ENCODE peak calls at places on chromosome 21, in four cellular contexts. M is cardiac muscle cell, T is PC-9, I is uterus. H is an unnamed sample.

GRCh38 chr21:31555741-31556191 is 103.7 kb upstream of the SOD1 start:
- DNase-seq in M (no peak), T (no peak), I (no peak), H (no peak)

GRCh38 chr21:32307706-32308105 is 9.1 kb downstream of the MRAP start:
- DNase-seq in M (no peak), T (no peak), I (no peak), H (no peak)

GRCh38 chr21:31596055-31596454 is 63.4 kb upstream of the SOD1 start:
- DNase-seq in M (no peak), T (no peak), I (no peak), H (no peak)

GRCh38 chr21:29224006-29224405 is 74.7 kb upstream of the BACH1 start:
- DNase-seq in M (no peak), T (no peak), I (no peak), H (no peak)

GRCh38 chr21:30289414-30289813 is at the start of gene KRTAP25-1:
- DNase-seq in M (no peak), T (no peak), I (no peak), H (no peak)

GRCh38 chr21:29125979-29126378 is 4.5 kb upstream of the MAP3K7CL start:
- DNase-seq in M (no peak), T (no peak), I (no peak), H (no peak)

GRCh38 chr21:17711896-17712295 is 99.2 kb upstream of the BTG3 start:
- DNase-seq in M (no peak), T (no peak), I (no peak), H (no peak)

GRCh38 chr21:37357691-37358090 is 8.9 kb upstream of the DYRK1A start:
- DNase-seq in M (no peak), T (peak), I (no peak), H (no peak)

GRCh38 chr21:15272591-15272990 is 207.8 kb upstream of the NRIP1 start:
- DNase-seq in M (no peak), T (peak), I (no peak), H (no peak)

GRCh38 chr21:17738171-17738953 is 80.8 kb downstream of the C21orf91 start:
- DNase-seq in M (no peak), T (no peak), I (no peak), H (no peak)

GRCh38 chr21:27647921-27648320 is 681.0 kb upstream of the ADAMTS5 start:
- DNase-seq in M (no peak), T (no peak), I (no peak), H (no peak)

GRCh38 chr21:17901458-17902092 is 82.4 kb upstream of the C21orf91 start:
- DNase-seq in M (no peak), T (no peak), I (no peak), H (no peak)

GRCh38 chr21:17051054-17051453 is 461.8 kb upstream of the CXADR start:
- DNase-seq in M (peak), T (no peak), I (no peak), H (no peak)

GRCh38 chr21:27807596-27807995 is 840.7 kb upstream of the ADAMTS5 start:
- DNase-seq in M (no peak), T (no peak), I (peak), H (no peak)

GRCh38 chr21:14383596-14384210 is 757 bp upstream of the HSPA13 start:
- DNase-seq in M (no peak), T (no peak), I (no peak), H (no peak)

GRCh38 chr21:21279193-21279901 is 281.1 kb downstream of the NCAM2 start:
- DNase-seq in M (no peak), T (no peak), I (no peak), H (no peak)

GRCh38 chr21:18340387-18340942 is 63.1 kb downstream of the TMPRSS15 start:
- DNase-seq in M (no peak), T (no peak), I (no peak), H (no peak)

GRCh38 chr21:32226444-32226843 is 52.4 kb downstream of the MIS18A start:
- DNase-seq in M (no peak), T (no peak), I (no peak), H (no peak)

GRCh38 chr21:31557421-31557955 is 102.0 kb upstream of the SOD1 start:
- DNase-seq in M (peak), T (peak), I (no peak), H (no peak)

GRCh38 chr21:28615276-28615675 is 377.4 kb downstream of the LTN1 start:
- DNase-seq in M (no peak), T (no peak), I (no peak), H (no peak)

GRCh38 chr21:32335601-32336575 is 37.2 kb downstream of the MRAP start:
- DNase-seq in M (no peak), T (no peak), I (no peak), H (peak)

GRCh38 chr21:29521872-29522271 is 223.2 kb downstream of the BACH1 start:
- DNase-seq in M (no peak), T (no peak), I (no peak), H (no peak)

GRCh38 chr21:17552410-17552809 is 39.6 kb downstream of the CXADR start:
- DNase-seq in M (no peak), T (no peak), I (no peak), H (no peak)

GRCh38 chr21:22225299-22225698 is 1227.1 kb downstream of the NCAM2 start:
- DNase-seq in M (no peak), T (no peak), I (no peak), H (no peak)

GRCh38 chr21:28742527-28742926 is 250.2 kb downstream of the LTN1 start:
- DNase-seq in M (no peak), T (no peak), I (no peak), H (no peak)

GRCh38 chr21:17679002-17679600 is 66.4 kb upstream of the BTG3 start:
- DNase-seq in M (peak), T (no peak), I (no peak), H (no peak)

GRCh38 chr21:15311510-15311909 is 246.7 kb upstream of the NRIP1 start:
- DNase-seq in M (no peak), T (no peak), I (no peak), H (no peak)

GRCh38 chr21:20207335-20207734 is 790.9 kb upstream of the NCAM2 start:
- DNase-seq in M (no peak), T (no peak), I (no peak), H (no peak)

GRCh38 chr21:20971296-20971921 is 26.8 kb upstream of the NCAM2 start:
- DNase-seq in M (peak), T (peak), I (no peak), H (peak)

GRCh38 chr21:14766241-14766640 is 220.1 kb upstream of the SAMSN1 start:
- DNase-seq in M (no peak), T (no peak), I (no peak), H (no peak)

GRCh38 chr21:32131164-32131563 is 147.7 kb downstream of the MIS18A start:
- DNase-seq in M (no peak), T (no peak), I (no peak), H (no peak)

GRCh38 chr21:29504751-29505321 is 206.1 kb downstream of the BACH1 start:
- DNase-seq in M (no peak), T (no peak), I (no peak), H (no peak)

GRCh38 chr21:30354308-30355005 is 6.1 kb upstream of the KRTAP23-1 start:
- DNase-seq in M (no peak), T (no peak), I (no peak), H (no peak)

GRCh38 chr21:32134441-32135159 is 144.2 kb downstream of the MIS18A start:
- DNase-seq in M (no peak), T (no peak), I (no peak), H (no peak)

GRCh38 chr21:38823737-38824123 is 18.0 kb downstream of the ETS2 start:
- DNase-seq in M (no peak), T (no peak), I (no peak), H (no peak)

GRCh38 chr21:38825901-38826300 is 20.2 kb downstream of the ETS2 start:
- DNase-seq in M (no peak), T (no peak), I (no peak), H (no peak)

GRCh38 chr21:38822754-38823374 is 17.1 kb downstream of the ETS2 start:
- DNase-seq in M (no peak), T (no peak), I (no peak), H (no peak)

GRCh38 chr21:38824124-38824822 is 18.5 kb downstream of the ETS2 start:
- DNase-seq in M (no peak), T (no peak), I (no peak), H (no peak)

GRCh38 chr21:38825269-38825668 is 19.5 kb downstream of the ETS2 start:
- DNase-seq in M (no peak), T (no peak), I (no peak), H (no peak)
- H3K27ac ChIP-seq in M (no peak), T (no peak), I (no peak), H (no peak)

GRCh38 chr21:25964926-25965325 is 205.6 kb downstream of the APP start:
- DNase-seq in M (no peak), T (no peak), I (no peak), H (no peak)

GRCh38 chr21:25966308-25966707 is 204.3 kb downstream of the APP start:
- DNase-seq in M (no peak), T (no peak), I (no peak), H (no peak)

GRCh38 chr21:25970254-25970930 is 200.2 kb downstream of the APP start:
- DNase-seq in M (no peak), T (no peak), I (no peak), H (no peak)

GRCh38 chr21:25964009-25964408 is 206.6 kb downstream of the APP start:
- DNase-seq in M (no peak), T (no peak), I (no peak), H (no peak)

DNA sequence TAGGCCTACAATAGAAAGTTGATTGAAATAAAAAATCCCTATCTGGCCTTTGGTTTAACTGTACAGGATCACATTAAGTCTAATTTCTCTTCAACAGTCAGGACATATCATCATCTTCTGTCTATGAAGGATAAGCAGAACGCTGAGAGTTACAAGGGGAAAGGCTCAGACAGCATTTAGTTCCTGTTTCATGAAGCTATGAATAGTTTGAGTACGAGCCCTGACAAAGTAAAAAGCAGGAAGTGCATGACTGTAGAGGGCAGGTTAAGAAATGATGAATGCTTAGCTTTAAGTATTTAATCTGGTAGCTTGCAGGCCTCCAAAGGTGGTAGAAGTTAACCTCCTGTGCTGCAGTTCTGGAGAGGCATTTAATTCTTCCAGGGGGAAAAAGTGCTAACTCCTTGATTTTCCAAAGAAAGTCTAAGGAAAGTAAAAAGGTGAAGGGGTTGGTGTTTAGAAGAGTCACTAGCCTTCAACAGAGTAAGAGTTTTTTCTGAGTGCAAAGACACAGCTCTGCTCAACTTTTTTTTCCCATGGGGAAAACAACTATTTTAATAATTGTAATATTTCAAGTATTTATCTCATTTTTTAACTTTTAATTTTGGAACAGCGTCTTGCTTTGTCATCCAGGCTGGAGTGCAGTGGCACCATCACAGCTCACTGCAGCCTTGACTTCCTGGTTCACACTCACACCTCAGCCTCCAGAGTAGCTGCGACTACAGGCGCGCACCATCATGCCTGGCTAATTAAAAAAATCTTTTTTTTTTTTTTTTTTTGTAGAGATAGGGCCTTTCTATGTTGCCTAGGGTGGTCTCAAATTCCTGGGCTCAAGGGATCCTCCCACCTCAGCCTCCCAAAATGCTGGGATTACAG is 202.8 kb downstream of the APP start:
- DNase-seq in M (no peak), T (no peak), I (no peak), H (no peak)
- H3K27ac ChIP-seq in M (peak), T (no peak), I (peak), H (peak)

GRCh38 chr21:36249576-36250422 is 70.2 kb upstream of the MORC3 start:
- DNase-seq in M (no peak), T (no peak), I (no peak), H (no peak)

GRCh38 chr21:36247316-36247715 is 72.7 kb upstream of the MORC3 start:
- DNase-seq in M (no peak), T (no peak), I (no peak), H (no peak)

GRCh38 chr21:36245115-36245514 is 74.9 kb upstream of the MORC3 start:
- DNase-seq in M (no peak), T (no peak), I (no peak), H (no peak)

GRCh38 chr21:36245649-36246048 is 74.3 kb upstream of the MORC3 start:
- DNase-seq in M (no peak), T (no peak), I (no peak), H (no peak)

GRCh38 chr21:36246080-36246631 is 73.8 kb upstream of the MORC3 start:
- DNase-seq in M (no peak), T (peak), I (no peak), H (no peak)
- H3K27ac ChIP-seq in M (no peak), T (no peak), I (no peak), H (no peak)

GRCh38 chr21:45542667-45543370 is 579 bp upstream of the SLC19A1 start:
- DNase-seq in M (no peak), T (no peak), I (peak), H (peak)
- H3K27ac ChIP-seq in M (no peak), T (no peak), I (peak), H (peak)

GRCh38 chr21:41612674-41613250 is 104.8 kb upstream of the TMPRSS2 start:
- DNase-seq in M (peak), T (peak), I (peak), H (peak)
- H3K27ac ChIP-seq in M (no peak), T (peak), I (peak), H (no peak)

GRCh38 chr21:39616373-39616772 is 3.6 kb downstream of the B3GALT5 start:
- DNase-seq in M (no peak), T (no peak), I (no peak), H (no peak)
- H3K27ac ChIP-seq in M (no peak), T (no peak), I (no peak), H (no peak)

GRCh38 chr21:34003428-34003827 is 70.0 kb upstream of the MRPS6 start:
- DNase-seq in M (no peak), T (no peak), I (no peak), H (no peak)
- H3K27ac ChIP-seq in M (no peak), T (no peak), I (no peak), H (no peak)

DNA sequence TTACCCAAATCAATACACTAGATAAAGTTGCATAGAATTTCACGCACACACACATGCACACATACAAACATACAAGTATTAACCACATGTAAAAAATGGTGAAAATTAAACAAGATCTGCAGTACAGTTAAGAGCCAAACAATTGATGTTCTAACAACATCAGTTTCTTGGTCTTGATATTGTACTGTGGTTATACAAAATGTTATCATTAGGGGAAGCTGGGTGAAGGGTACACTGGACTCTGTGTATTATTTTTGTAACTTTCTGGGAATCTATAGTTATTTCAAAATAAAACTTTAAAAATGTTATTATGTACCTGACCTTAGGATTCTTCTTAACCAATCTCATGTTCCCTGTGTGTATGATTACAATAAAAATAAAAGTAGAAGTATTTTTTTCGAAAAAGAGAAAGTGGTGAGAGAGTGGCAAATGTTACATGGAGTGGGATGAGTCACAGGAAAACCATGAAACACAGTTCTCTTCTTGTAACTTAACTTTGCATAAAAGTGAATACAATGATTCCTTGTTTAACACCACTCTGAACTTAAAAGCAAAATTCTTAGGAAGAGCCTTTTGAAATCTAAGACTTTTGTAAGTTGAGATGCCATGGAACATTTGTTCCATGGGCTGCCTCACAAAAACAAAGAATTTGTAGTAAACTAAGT is 101.6 kb upstream of the RUNX1 start:
- DNase-seq in M (no peak), T (no peak), I (no peak), H (no peak)
- H3K27ac ChIP-seq in M (no peak), T (peak), I (no peak), H (no peak)

DNA sequence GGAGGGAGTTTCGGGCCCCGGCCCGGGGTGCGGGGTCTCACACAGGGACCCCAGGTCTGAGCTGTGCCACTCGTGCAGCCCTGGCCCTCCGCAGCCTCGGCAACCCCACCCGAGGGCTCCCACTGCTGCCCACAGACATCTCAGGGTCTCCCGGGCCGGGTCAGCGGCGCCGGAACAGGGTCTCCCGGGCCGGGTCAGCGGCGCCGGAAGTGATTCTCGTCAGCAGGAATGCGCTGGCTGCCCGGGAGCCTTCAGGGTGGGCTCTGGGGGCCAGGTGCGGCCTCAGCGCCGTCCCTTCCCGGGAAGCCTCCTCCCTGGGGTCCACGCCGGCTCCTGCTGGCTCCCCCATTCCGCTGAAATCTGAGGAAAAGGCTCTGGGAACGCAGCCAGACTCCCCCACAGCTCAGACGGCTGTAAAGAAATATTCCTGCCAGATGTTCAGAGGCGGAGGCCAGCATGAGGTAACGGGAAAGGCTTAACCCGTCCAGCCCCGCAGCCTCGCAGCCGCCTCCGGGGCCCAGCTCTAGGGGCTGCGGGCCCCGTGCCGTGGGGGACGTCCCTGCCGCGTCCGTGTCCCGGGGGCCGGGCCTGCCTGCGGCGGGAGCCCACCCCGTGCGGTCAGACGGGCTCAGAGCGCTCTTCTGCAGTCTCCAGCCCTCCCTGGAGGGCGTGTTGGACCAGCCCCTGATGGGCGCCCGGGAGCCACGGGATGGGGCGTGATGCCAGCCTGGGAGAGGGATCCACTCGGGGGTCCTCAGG is 8.7 kb upstream of the COL6A1 start:
- DNase-seq in M (no peak), T (no peak), I (peak), H (no peak)
- H3K27ac ChIP-seq in M (no peak), T (no peak), I (peak), H (no peak)

DNA sequence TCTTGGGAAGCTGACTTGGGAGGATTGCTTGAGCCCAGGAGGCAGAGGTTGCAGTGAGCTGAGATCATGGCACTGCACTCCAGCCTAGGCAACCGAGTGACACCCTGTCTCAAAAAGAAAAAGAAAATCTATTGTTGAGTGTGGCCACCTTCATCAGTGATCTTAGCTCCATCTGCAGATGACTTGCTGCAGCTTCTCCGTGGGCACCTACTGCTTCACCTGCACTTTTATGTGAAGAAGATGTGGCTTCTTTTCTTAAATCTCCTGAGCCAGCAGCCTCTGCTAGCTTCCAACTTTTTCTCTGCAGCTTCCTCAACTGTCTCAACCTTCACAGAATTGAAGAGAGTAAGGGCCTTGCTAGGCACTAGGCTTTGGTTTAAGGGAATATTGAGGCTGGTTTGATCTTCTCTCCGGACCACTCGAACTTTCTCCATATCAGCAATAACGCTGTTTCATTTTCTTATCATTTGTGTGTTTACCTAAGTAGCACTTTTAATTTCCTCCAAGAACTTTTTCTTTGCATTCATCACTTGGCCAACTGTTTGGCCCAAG is 28.0 kb downstream of the AGPAT3 start:
- DNase-seq in M (no peak), T (no peak), I (no peak), H (no peak)
- H3K27ac ChIP-seq in M (no peak), T (no peak), I (peak), H (no peak)